ENCODE peak calls at places on chromosomes 6 and 20, in four cellular contexts. A is heart left ventricle, O is transverse colon, S is SK-N-SH. T is an unnamed sample.

GRCh38 chr6:31416394-31417014 is 13.1 kb downstream of the MICA start:
- DNase-seq in A (no peak), O (no peak), S (no peak), T (no peak)

GRCh38 chr20:6767536-6768227 is at the start of gene BMP2:
- DNase-seq in O (peak; percentile 72), S (peak; percentile 82), A (peak; percentile 60), T (peak; percentile 37)

GRCh38 chr20:63085087-63085861 is 78.5 kb upstream of the BHLHE23 start:
- DNase-seq in A (no peak), O (no peak), S (peak; percentile 62), T (no peak)

GRCh38 chr6:138817799-138818198 is 21.9 kb downstream of the ECT2L start:
- DNase-seq in S (no peak), O (peak; percentile 89), A (no peak), T (no peak)

GRCh38 chr20:38392356-38392755 is 42.8 kb downstream of the SNHG17 start:
- DNase-seq in A (no peak), O (no peak), S (no peak), T (no peak)

GRCh38 chr6:45074423-45074822 is 253.7 kb upstream of the RUNX2 start:
- DNase-seq in A (no peak), O (no peak), S (no peak), T (no peak)

GRCh38 chr20:21430031-21430430 is 32.7 kb upstream of the NKX2-4 start:
- DNase-seq in O (no peak), A (no peak), S (no peak), T (no peak)

GRCh38 chr6:106692112-106692822 is 62.9 kb downstream of the QRSL1 start:
- DNase-seq in A (no peak), O (peak; percentile 40), S (no peak), T (no peak)

GRCh38 chr6:116145786-116146675 is 20.1 kb upstream of the COL10A1 start:
- DNase-seq in S (no peak), A (no peak), O (no peak), T (no peak)

GRCh38 chr6:132140150-132140549 is 189.0 kb upstream of the CCN2 start:
- DNase-seq in O (no peak), S (no peak), A (no peak), T (no peak)

GRCh38 chr6:18226451-18226850 is 37.9 kb downstream of the DEK start:
- DNase-seq in A (no peak), O (no peak), S (no peak), T (no peak)

GRCh38 chr20:38049800-38050199 is 16.3 kb downstream of the RPRD1B start:
- DNase-seq in O (no peak), A (no peak), S (no peak), T (no peak)

GRCh38 chr6:88725111-88725711 is 238.2 kb downstream of the RNGTT start:
- DNase-seq in O (no peak), A (peak; percentile 9), S (peak; percentile 15), T (peak; percentile 42)

GRCh38 chr6:41536884-41537347 is 9.3 kb upstream of the FOXP4 start:
- DNase-seq in S (no peak), O (peak; percentile 82), A (no peak), T (no peak)

GRCh38 chr6:24078200-24078599 is 47.8 kb upstream of the NRSN1 start:
- DNase-seq in A (no peak), O (no peak), S (no peak), T (no peak)

GRCh38 chr20:63060057-63060991 is 53.6 kb upstream of the BHLHE23 start:
- DNase-seq in S (peak; percentile 86), O (no peak), A (no peak), T (no peak)

GRCh38 chr6:7431241-7431593 is 41.6 kb downstream of the RIOK1 start:
- DNase-seq in O (no peak), S (no peak), A (no peak), T (no peak)

GRCh38 chr6:139062921-139063320 is 34.4 kb downstream of the ABRACL start:
- DNase-seq in A (no peak), O (no peak), S (no peak), T (no peak)

GRCh38 chr6:133705731-133706130 is 183.2 kb upstream of the TCF21 start:
- DNase-seq in O (no peak), A (no peak), S (no peak), T (no peak)

GRCh38 chr6:146047356-146047755 is 18.5 kb downstream of the GRM1 start:
- DNase-seq in A (no peak), S (no peak), O (no peak), T (no peak)

GRCh38 chr6:140854363-140854762 is 1278.4 kb upstream of the GJE1 start:
- DNase-seq in A (no peak), S (no peak), O (no peak), T (no peak)

GRCh38 chr20:63098195-63098810 is 91.5 kb upstream of the BHLHE23 start:
- DNase-seq in O (peak; percentile 2), A (no peak), S (no peak), T (no peak)

GRCh38 chr6:150044621-150045145 is 19.4 kb upstream of the RAET1L start:
- DNase-seq in A (no peak), O (no peak), S (no peak), T (no peak)

GRCh38 chr20:31484001-31484400 is 8.9 kb downstream of the REM1 start:
- DNase-seq in A (no peak), O (no peak), S (peak; percentile 43), T (peak; percentile 73)

GRCh38 chr6:7424967-7425807 is 35.6 kb downstream of the RIOK1 start:
- DNase-seq in O (no peak), A (peak; percentile 18), S (peak; percentile 34), T (peak; percentile 47)

GRCh38 chr6:32293695-32294094 is 69.8 kb upstream of the NOTCH4 start:
- DNase-seq in A (no peak), S (no peak), O (no peak), T (no peak)

GRCh38 chr20:4869290-4870193 is 131.8 kb downstream of the SLC23A2 start:
- DNase-seq in O (peak; percentile 20), A (no peak), S (no peak), T (no peak)

DNA sequence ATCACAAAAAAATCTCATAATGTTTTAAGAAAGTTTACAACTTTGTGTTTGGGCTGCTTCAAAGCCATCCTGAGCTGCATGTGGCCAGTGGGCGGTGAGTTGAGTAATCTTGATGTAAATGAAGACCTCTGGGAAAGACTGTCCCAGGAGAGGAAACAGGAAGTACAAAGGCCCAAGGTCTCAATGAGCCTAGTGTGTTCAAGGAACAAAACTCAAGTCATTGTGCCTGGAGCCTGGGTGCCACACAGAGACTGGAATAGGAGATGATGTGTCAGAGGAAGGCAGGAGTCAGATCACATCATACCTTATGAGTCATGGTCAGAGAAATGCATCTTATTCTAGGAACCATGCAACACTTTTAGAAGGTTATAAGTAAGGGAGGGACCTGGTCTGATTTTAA is 51.5 kb downstream of the COL19A1 start:
- DNase-seq in A (no peak), O (no peak), S (no peak), T (no peak)
- TF ChIP-seq CTCF in A (no peak), O (no peak), S (no peak), T (no peak)

DNA sequence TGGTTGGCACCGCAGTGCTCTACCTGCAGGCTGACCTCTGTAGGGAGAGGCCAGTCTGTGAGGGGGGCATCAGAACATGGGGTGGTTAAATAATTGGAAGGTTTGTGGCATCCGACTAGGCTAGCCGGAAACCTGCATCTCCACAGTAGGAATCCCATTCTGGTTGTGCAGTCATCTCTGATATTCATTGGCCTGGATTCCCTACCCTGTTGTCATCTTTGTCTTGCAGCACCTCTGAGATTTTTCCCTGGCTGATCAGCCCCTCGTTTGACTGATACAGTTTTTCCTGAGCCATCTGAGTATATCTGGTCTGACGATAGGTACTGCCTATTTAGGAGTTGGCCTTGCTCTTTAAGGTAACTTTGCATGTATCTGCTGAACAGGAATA is 259.4 kb downstream of the TMEM242 start:
- DNase-seq in S (no peak), A (no peak), O (no peak), T (no peak)
- H3K4me1 ChIP-seq in S (peaks cover 18% of the 10 kb centered on the region), A (peaks cover 42% of the 10 kb centered on the region), O (peaks cover 17% of the 10 kb centered on the region), T (no peaks in the 10 kb centered on the region)

GRCh38 chr6:99434702-99435530 is 9.8 kb upstream of the PNISR start:
- DNase-seq in S (peak; percentile 15), A (no peak), O (no peak), T (no peak)
- TF ChIP-seq CTCF in S (peak; percentile 64), A (peak; percentile 72), O (peak; percentile 81), T (peak; percentile 6)

GRCh38 chr20:51061646-51062045 is 38.7 kb upstream of the KCNG1 start:
- DNase-seq in S (no peak), A (no peak), O (no peak), T (no peak)

GRCh38 chr20:51060301-51060700 is 37.4 kb upstream of the KCNG1 start:
- DNase-seq in S (no peak), O (no peak), A (no peak), T (no peak)

GRCh38 chr20:51064160-51064559 is 41.3 kb upstream of the KCNG1 start:
- DNase-seq in O (no peak), A (no peak), S (no peak), T (no peak)

GRCh38 chr20:51062065-51062464 is 39.2 kb upstream of the KCNG1 start:
- DNase-seq in A (no peak), S (no peak), O (no peak), T (no peak)

GRCh38 chr20:51059862-51060261 is 37.0 kb upstream of the KCNG1 start:
- DNase-seq in S (no peak), O (no peak), A (no peak), T (no peak)
- H3K4me1 ChIP-seq in S (no peaks in the 10 kb centered on the region), O (no peaks in the 10 kb centered on the region), A (no peaks in the 10 kb centered on the region), T (no peaks in the 10 kb centered on the region)

DNA sequence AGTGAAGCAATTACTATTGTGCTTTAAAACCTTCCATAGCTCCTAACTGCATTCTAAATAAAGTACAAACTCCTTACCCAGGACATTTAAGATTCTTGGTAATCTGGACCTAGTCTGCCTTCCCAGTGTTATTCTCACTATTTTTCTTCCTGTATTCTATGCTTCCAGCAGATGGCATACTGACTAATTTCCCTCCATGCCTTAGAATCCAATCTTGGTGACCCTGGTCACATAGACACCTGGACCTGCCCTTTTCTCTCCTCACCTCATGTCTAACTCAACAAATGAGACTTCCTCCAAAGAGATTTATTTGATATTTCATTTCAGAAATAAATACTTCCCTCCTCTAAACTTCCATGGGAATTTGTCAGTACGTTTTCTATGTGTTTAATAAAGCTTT is 25.8 kb downstream of the ROS1 start:
- DNase-seq in S (peak; percentile 8), O (no peak), A (no peak), T (no peak)
- TF ChIP-seq CTCF in S (peak; percentile 54), O (no peak), A (no peak), T (no peak)

GRCh38 chr6:69985180-69985579 is 118.8 kb downstream of the COL19A1 start:
- DNase-seq in S (no peak), A (no peak), O (no peak), T (no peak)
- H3K4me1 ChIP-seq in S (no peaks in the 10 kb centered on the region), A (no peaks in the 10 kb centered on the region), O (no peaks in the 10 kb centered on the region), T (no peaks in the 10 kb centered on the region)

GRCh38 chr6:95279641-95280040 is 297.7 kb upstream of the MANEA start:
- DNase-seq in O (no peak), S (no peak), A (no peak), T (no peak)

GRCh38 chr6:95280690-95281273 is 296.6 kb upstream of the MANEA start:
- DNase-seq in S (peak; percentile 5), A (no peak), O (no peak), T (peak; percentile 28)
- TF ChIP-seq CTCF in S (peak; percentile 34), A (peak; percentile 40), O (no peak), T (no peak)

T was measured in testis.